ENCODE peak calls at places on chromosomes 16 and 17, in five cellular contexts. One of them, this sample, is unnamed.

GRCh38 chr17:13995856-13996635 is 73.3 kb upstream of the COX10 start:
- DNase-seq in spleen: no peak
- DNase-seq in H1: no peak
- DNase-seq in heart left ventricle: no peak
- DNase-seq in fibroblast of villous mesenchyme: peak; percentile 67
- DNase-seq in this sample: no peak

GRCh38 chr17:2101448-2102257 is 46.8 kb downstream of the HIC1 start:
- DNase-seq in spleen: no peak
- DNase-seq in H1: no peak
- DNase-seq in heart left ventricle: no peak
- DNase-seq in fibroblast of villous mesenchyme: peak; percentile 56
- DNase-seq in this sample: peak; percentile 27

GRCh38 chr16:48277158-48277557 is 29.8 kb upstream of the ABCC11 start:
- DNase-seq in spleen: no peak
- DNase-seq in H1: no peak
- DNase-seq in heart left ventricle: no peak
- DNase-seq in fibroblast of villous mesenchyme: no peak
- DNase-seq in this sample: no peak

GRCh38 chr16:92431-93339 is 14.7 kb downstream of the MPG start:
- DNase-seq in spleen: no peak
- DNase-seq in H1: no peak
- DNase-seq in heart left ventricle: no peak
- DNase-seq in fibroblast of villous mesenchyme: no peak
- DNase-seq in this sample: no peak

GRCh38 chr16:27945233-27945975 is 118.1 kb downstream of the GSG1L start:
- DNase-seq in spleen: no peak
- DNase-seq in H1: no peak
- DNase-seq in heart left ventricle: no peak
- DNase-seq in fibroblast of villous mesenchyme: no peak
- DNase-seq in this sample: no peak

GRCh38 chr17:60174035-60174434 is 24.3 kb downstream of the CA4 start:
- DNase-seq in spleen: no peak
- DNase-seq in H1: no peak
- DNase-seq in heart left ventricle: no peak
- DNase-seq in fibroblast of villous mesenchyme: no peak
- DNase-seq in this sample: no peak

GRCh38 chr17:13600475-13601316 is 1.0 kb downstream of the HS3ST3A1 start:
- DNase-seq in spleen: no peak
- DNase-seq in H1: no peak
- DNase-seq in heart left ventricle: no peak
- DNase-seq in fibroblast of villous mesenchyme: peak; percentile 42
- DNase-seq in this sample: peak; percentile 23

GRCh38 chr17:80286638-80286960 is 25.9 kb downstream of the RNF213 start:
- DNase-seq in spleen: no peak
- DNase-seq in H1: no peak
- DNase-seq in heart left ventricle: no peak
- DNase-seq in fibroblast of villous mesenchyme: no peak
- DNase-seq in this sample: no peak

GRCh38 chr17:81040791-81041337 is 5.9 kb downstream of the BAIAP2 start:
- DNase-seq in spleen: no peak
- DNase-seq in H1: no peak
- DNase-seq in heart left ventricle: no peak
- DNase-seq in fibroblast of villous mesenchyme: no peak
- DNase-seq in this sample: no peak

GRCh38 chr17:78737332-78737731 is 44.7 kb downstream of the CYTH1 start:
- DNase-seq in spleen: no peak
- DNase-seq in H1: no peak
- DNase-seq in heart left ventricle: no peak
- DNase-seq in fibroblast of villous mesenchyme: peak; percentile 86
- DNase-seq in this sample: no peak

GRCh38 chr17:2042355-2042929 is 620 bp downstream of the OVCA2 start:
- DNase-seq in spleen: peak; percentile 74
- DNase-seq in H1: no peak
- DNase-seq in heart left ventricle: no peak
- DNase-seq in fibroblast of villous mesenchyme: no peak
- DNase-seq in this sample: peak; percentile 52

GRCh38 chr16:83308414-83308813 is 499.4 kb upstream of the HSBP1 start:
- DNase-seq in spleen: no peak
- DNase-seq in H1: no peak
- DNase-seq in heart left ventricle: no peak
- DNase-seq in fibroblast of villous mesenchyme: peak; percentile 52
- DNase-seq in this sample: no peak

GRCh38 chr17:42603318-42603717 is 5.9 kb downstream of the RETREG3 start:
- DNase-seq in spleen: no peak
- DNase-seq in H1: no peak
- DNase-seq in heart left ventricle: peak; percentile 8
- DNase-seq in fibroblast of villous mesenchyme: no peak
- DNase-seq in this sample: no peak

GRCh38 chr16:54287758-54288591 is 1.4 kb upstream of the IRX3 start:
- DNase-seq in spleen: peak; percentile 30
- DNase-seq in H1: no peak
- DNase-seq in heart left ventricle: no peak
- DNase-seq in fibroblast of villous mesenchyme: no peak
- DNase-seq in this sample: no peak

GRCh38 chr17:33303254-33303653 is 10.2 kb upstream of the ASIC2 start:
- DNase-seq in spleen: no peak
- DNase-seq in H1: no peak
- DNase-seq in heart left ventricle: no peak
- DNase-seq in fibroblast of villous mesenchyme: no peak
- DNase-seq in this sample: no peak

GRCh38 chr16:8547756-8548155 is 42.6 kb downstream of the TMEM114 start:
- DNase-seq in spleen: no peak
- DNase-seq in H1: no peak
- DNase-seq in heart left ventricle: no peak
- DNase-seq in fibroblast of villous mesenchyme: no peak
- DNase-seq in this sample: no peak

GRCh38 chr16:67170948-67171649 is 761 bp downstream of the NOL3 start:
- DNase-seq in spleen: no peak
- DNase-seq in H1: no peak
- DNase-seq in heart left ventricle: no peak
- DNase-seq in fibroblast of villous mesenchyme: no peak
- DNase-seq in this sample: no peak

GRCh38 chr17:37261286-37261685 is 114.5 kb upstream of the C17orf78 start:
- DNase-seq in spleen: no peak
- DNase-seq in H1: no peak
- DNase-seq in heart left ventricle: no peak
- DNase-seq in fibroblast of villous mesenchyme: peak; percentile 28
- DNase-seq in this sample: no peak

GRCh38 chr16:2815299-2815771 is 1.7 kb upstream of the PRSS21 start:
- DNase-seq in spleen: peak; percentile 35
- DNase-seq in H1: no peak
- DNase-seq in heart left ventricle: no peak
- DNase-seq in fibroblast of villous mesenchyme: no peak
- DNase-seq in this sample: no peak

GRCh38 chr17:36829676-36830075 is 107.6 kb upstream of the LHX1 start:
- DNase-seq in spleen: no peak
- DNase-seq in H1: no peak
- DNase-seq in heart left ventricle: no peak
- DNase-seq in fibroblast of villous mesenchyme: no peak
- DNase-seq in this sample: no peak

GRCh38 chr17:35167666-35168065 is 20.0 kb downstream of the UNC45B start:
- DNase-seq in spleen: no peak
- DNase-seq in H1: no peak
- DNase-seq in heart left ventricle: no peak
- DNase-seq in fibroblast of villous mesenchyme: peak; percentile 3
- DNase-seq in this sample: no peak

GRCh38 chr17:73380439-73381106 is 68.8 kb upstream of the CDC42EP4 start:
- DNase-seq in spleen: no peak
- DNase-seq in H1: no peak
- DNase-seq in heart left ventricle: no peak
- DNase-seq in fibroblast of villous mesenchyme: no peak
- DNase-seq in this sample: no peak

GRCh38 chr16:60818471-60818870 is 1217.8 kb downstream of the CDH8 start:
- DNase-seq in spleen: no peak
- DNase-seq in H1: no peak
- DNase-seq in heart left ventricle: no peak
- DNase-seq in fibroblast of villous mesenchyme: no peak
- DNase-seq in this sample: no peak

GRCh38 chr16:83031524-83031923 is 404.8 kb downstream of the CDH13 start:
- DNase-seq in spleen: no peak
- DNase-seq in H1: no peak
- DNase-seq in heart left ventricle: no peak
- DNase-seq in fibroblast of villous mesenchyme: no peak
- DNase-seq in this sample: no peak

GRCh38 chr16:19294156-19294649 is 8.7 kb downstream of the CLEC19A start:
- DNase-seq in spleen: no peak
- DNase-seq in H1: no peak
- DNase-seq in heart left ventricle: no peak
- DNase-seq in fibroblast of villous mesenchyme: peak; percentile 6
- DNase-seq in this sample: no peak

GRCh38 chr17:30921544-30922196 is at the start of gene ADAP2:
- DNase-seq in spleen: peak; percentile 91
- DNase-seq in H1: no peak
- DNase-seq in heart left ventricle: peak; percentile 87
- DNase-seq in fibroblast of villous mesenchyme: no peak
- DNase-seq in this sample: no peak

GRCh38 chr16:7613518-7613917 is 280.9 kb downstream of the RBFOX1 start:
- DNase-seq in spleen: no peak
- DNase-seq in H1: no peak
- DNase-seq in heart left ventricle: no peak
- DNase-seq in fibroblast of villous mesenchyme: no peak
- DNase-seq in this sample: no peak

GRCh38 chr17:9054611-9055010 is 33.3 kb downstream of the NTN1 start:
- DNase-seq in spleen: no peak
- DNase-seq in H1: peak; percentile 72
- DNase-seq in heart left ventricle: no peak
- DNase-seq in fibroblast of villous mesenchyme: no peak
- DNase-seq in this sample: no peak
- H3K4me3 ChIP-seq in spleen: no peak overlapping the region
- H3K4me3 ChIP-seq in H1: peak overlapping the region; percentile 52
- H3K4me3 ChIP-seq in heart left ventricle: no peak overlapping the region
- H3K4me3 ChIP-seq in fibroblast of villous mesenchyme: no peak overlapping the region
- H3K4me3 ChIP-seq in this sample: no peak overlapping the region

DNA sequence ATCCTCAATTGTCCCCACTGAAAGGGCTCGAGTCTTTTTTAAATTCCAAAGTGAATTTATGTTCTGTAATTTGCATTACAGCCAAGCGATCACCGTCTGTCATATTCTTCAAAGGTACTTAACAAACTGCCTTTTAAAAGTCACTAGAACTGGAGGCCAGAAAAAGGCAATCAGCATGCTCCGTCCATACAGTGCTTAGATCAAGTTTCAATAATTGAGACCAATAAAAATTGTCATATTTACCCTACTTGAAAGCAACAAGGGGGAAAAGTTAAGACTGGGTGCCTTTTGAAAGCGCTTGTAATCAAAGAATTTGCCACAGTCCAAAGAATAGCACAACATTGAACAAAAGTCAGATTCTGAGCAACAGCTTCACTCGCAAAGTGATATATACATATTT is 9.0 kb upstream of the ZFHX3 start:
- DNase-seq in spleen: no peak
- DNase-seq in H1: no peak
- DNase-seq in heart left ventricle: no peak
- DNase-seq in fibroblast of villous mesenchyme: peak; percentile 30
- DNase-seq in this sample: no peak
- H3K4me3 ChIP-seq in spleen: peak overlapping the region; percentile 72
- H3K4me3 ChIP-seq in H1: peak overlapping the region; percentile 58
- H3K4me3 ChIP-seq in heart left ventricle: peak overlapping the region; percentile 77
- H3K4me3 ChIP-seq in fibroblast of villous mesenchyme: peak overlapping the region; percentile 66
- H3K4me3 ChIP-seq in this sample: peak overlapping the region; percentile 77

GRCh38 chr17:76370261-76370993 is 14.0 kb upstream of the SPHK1 start:
- DNase-seq in spleen: no peak
- DNase-seq in H1: no peak
- DNase-seq in heart left ventricle: peak; percentile 90
- DNase-seq in fibroblast of villous mesenchyme: peak; percentile 91
- DNase-seq in this sample: peak; percentile 54
- H3K4me3 ChIP-seq in spleen: no peak overlapping the region
- H3K4me3 ChIP-seq in H1: no peak overlapping the region
- H3K4me3 ChIP-seq in heart left ventricle: no peak overlapping the region
- H3K4me3 ChIP-seq in fibroblast of villous mesenchyme: no peak overlapping the region
- H3K4me3 ChIP-seq in this sample: no peak overlapping the region

GRCh38 chr17:7484964-7485377 is 805 bp downstream of the POLR2A start:
- DNase-seq in spleen: no peak
- DNase-seq in H1: no peak
- DNase-seq in heart left ventricle: no peak
- DNase-seq in fibroblast of villous mesenchyme: no peak
- DNase-seq in this sample: no peak

GRCh38 chr17:7490144-7490543 is 6.0 kb downstream of the POLR2A start:
- DNase-seq in spleen: peak; percentile 3
- DNase-seq in H1: no peak
- DNase-seq in heart left ventricle: peak; percentile 3
- DNase-seq in fibroblast of villous mesenchyme: no peak
- DNase-seq in this sample: no peak

GRCh38 chr17:7484067-7484963 is at the start of gene POLR2A:
- DNase-seq in spleen: peak; percentile 100
- DNase-seq in H1: peak; percentile 93
- DNase-seq in heart left ventricle: peak; percentile 99
- DNase-seq in fibroblast of villous mesenchyme: peak; percentile 98
- DNase-seq in this sample: peak; percentile 99

GRCh38 chr17:7483238-7484066 is 714 bp upstream of the POLR2A start:
- DNase-seq in spleen: peak; percentile 98
- DNase-seq in H1: peak; percentile 74
- DNase-seq in heart left ventricle: peak; percentile 94
- DNase-seq in fibroblast of villous mesenchyme: peak; percentile 98
- DNase-seq in this sample: peak; percentile 96

GRCh38 chr17:7486181-7486580 is 2.0 kb downstream of the POLR2A start:
- DNase-seq in spleen: no peak
- DNase-seq in H1: no peak
- DNase-seq in heart left ventricle: no peak
- DNase-seq in fibroblast of villous mesenchyme: peak; percentile 66
- DNase-seq in this sample: no peak
- H3K4me3 ChIP-seq in spleen: peak overlapping the region; percentile 63
- H3K4me3 ChIP-seq in H1: peak overlapping the region; percentile 79
- H3K4me3 ChIP-seq in heart left ventricle: peak overlapping the region; percentile 75
- H3K4me3 ChIP-seq in fibroblast of villous mesenchyme: peak overlapping the region; percentile 62
- H3K4me3 ChIP-seq in this sample: peak overlapping the region; percentile 67

GRCh38 chr17:48624544-48625501 is 1.3 kb downstream of the HOXB9 start:
- DNase-seq in spleen: no peak
- DNase-seq in H1: no peak
- DNase-seq in heart left ventricle: no peak
- DNase-seq in fibroblast of villous mesenchyme: no peak
- DNase-seq in this sample: no peak
- H3K4me3 ChIP-seq in spleen: peak overlapping the region; percentile 40
- H3K4me3 ChIP-seq in H1: peak overlapping the region; percentile 52
- H3K4me3 ChIP-seq in heart left ventricle: peak overlapping the region; percentile 47
- H3K4me3 ChIP-seq in fibroblast of villous mesenchyme: peak overlapping the region; percentile 19
- H3K4me3 ChIP-seq in this sample: peak overlapping the region; percentile 33

This sample was measured in ovary.